ENCODE peak calls at places on chromosome 17, in four cellular contexts. S, A, W and U are unnamed samples. For H3K4me1, the result is how much of the 10 kb centered on the place peaks cover.

GRCh38 chr17:17150450-17150804 is 55.7 kb downstream of the PLD6 start:
- DNase-seq in S (no peak), A (no peak), W (no peak), U (no peak)

GRCh38 chr17:35010093-35010492 is 29.8 kb downstream of the LIG3 start:
- DNase-seq in S (no peak), A (no peak), W (no peak), U (no peak)

GRCh38 chr17:65588194-65588808 is 26.9 kb upstream of the AXIN2 start:
- DNase-seq in S (no peak), A (no peak), W (peak), U (peak)

GRCh38 chr17:74960739-74961342 is 11.7 kb downstream of the HID1 start:
- DNase-seq in S (no peak), A (no peak), W (no peak), U (peak)

GRCh38 chr17:26774291-26775218 is 519.4 kb upstream of the WSB1 start:
- DNase-seq in S (no peak), A (no peak), W (no peak), U (peak)

GRCh38 chr17:60534613-60535157 is 8.6 kb upstream of the APPBP2 start:
- DNase-seq in S (no peak), A (no peak), W (no peak), U (no peak)

GRCh38 chr17:16381496-16381820 is 567 bp downstream of the UBB start:
- DNase-seq in S (no peak), A (no peak), W (no peak), U (no peak)

GRCh38 chr17:62966426-62967110 is 533 bp downstream of the TANC2 start:
- DNase-seq in S (peak), A (no peak), W (peak), U (peak)

GRCh38 chr17:6555331-6556120 is 829 bp downstream of the PITPNM3 start:
- DNase-seq in S (no peak), A (no peak), W (peak), U (peak)

GRCh38 chr17:67218385-67218950 is 26.5 kb downstream of the HELZ start:
- DNase-seq in S (no peak), A (no peak), W (no peak), U (no peak)

GRCh38 chr17:33802349-33803272 is 452.5 kb upstream of the CCL2 start:
- DNase-seq in S (no peak), A (no peak), W (no peak), U (no peak)

GRCh38 chr17:13230908-13231307 is 213.1 kb upstream of the ELAC2 start:
- DNase-seq in S (no peak), A (no peak), W (no peak), U (no peak)

GRCh38 chr17:79046501-79047280 is 22.7 kb downstream of the C1QTNF1 start:
- DNase-seq in S (peak), A (peak), W (no peak), U (peak)

GRCh38 chr17:82388223-82388921 is 16.8 kb downstream of the UTS2R start:
- DNase-seq in S (no peak), A (no peak), W (peak), U (no peak)

GRCh38 chr17:62827722-62828498 is 19.8 kb upstream of the MARCHF10 start:
- DNase-seq in S (no peak), A (no peak), W (no peak), U (no peak)

GRCh38 chr17:79977711-79978544 is 57.7 kb downstream of the TBC1D16 start:
- DNase-seq in S (no peak), A (peak), W (no peak), U (peak)

GRCh38 chr17:42472709-42473521 is 14.2 kb downstream of the ATP6V0A1 start:
- DNase-seq in S (no peak), A (no peak), W (no peak), U (no peak)

GRCh38 chr17:37490022-37490587 is 414 bp downstream of the DUSP14 start:
- DNase-seq in S (peak), A (peak), W (peak), U (peak)

GRCh38 chr17:82060614-82061013 is 5.0 kb downstream of the DUS1L start:
- DNase-seq in S (no peak), A (no peak), W (no peak), U (no peak)

GRCh38 chr17:55742272-55743102 is 8.4 kb upstream of the PCTP start:
- DNase-seq in S (no peak), A (no peak), W (no peak), U (no peak)

GRCh38 chr17:14214271-14214670 is 22.4 kb downstream of the CDRT15 start:
- DNase-seq in S (no peak), A (no peak), W (no peak), U (no peak)

GRCh38 chr17:226108-226772 is 44.8 kb upstream of the DOC2B start:
- DNase-seq in S (peak), A (peak), W (no peak), U (peak)

GRCh38 chr17:82985973-82986372 is 93.4 kb upstream of the METRNL start:
- DNase-seq in S (no peak), A (no peak), W (peak), U (peak)

GRCh38 chr17:70110443-70110880 is 35.4 kb downstream of the KCNJ16 start:
- DNase-seq in S (no peak), A (no peak), W (no peak), U (no peak)

GRCh38 chr17:77526728-77527355 is 386.1 kb downstream of the SEC14L1 start:
- DNase-seq in S (no peak), A (no peak), W (no peak), U (peak)

GRCh38 chr17:2025220-2025621 is at the start of gene RTN4RL1:
- DNase-seq in S (peak), A (peak), W (peak), U (peak)

GRCh38 chr17:2337811-2338657 is 733 bp downstream of the SGSM2 start:
- DNase-seq in S (peak), A (peak), W (peak), U (peak)

GRCh38 chr17:75010683-75011406 is 1.6 kb upstream of the MRPL58 start:
- DNase-seq in S (peak), A (peak), W (peak), U (no peak)

GRCh38 chr17:42536048-42536371 is at the start of gene NAGLU:
- DNase-seq in S (peak), A (peak), W (peak), U (peak)

GRCh38 chr17:71850792-71851191 is 270.0 kb upstream of the SOX9 start:
- DNase-seq in S (no peak), A (no peak), W (no peak), U (no peak)

GRCh38 chr17:70905796-70906195 is 736.5 kb downstream of the KCNJ2 start:
- DNase-seq in S (peak), A (no peak), W (peak), U (no peak)

GRCh38 chr17:75689441-75689873 is 22.3 kb downstream of the SAP30BP start:
- DNase-seq in S (no peak), A (no peak), W (no peak), U (no peak)

GRCh38 chr17:18217412-18218015 is 7.9 kb upstream of the LLGL1 start:
- DNase-seq in S (peak), A (peak), W (peak), U (peak)

GRCh38 chr17:72470338-72471133 is 349.7 kb downstream of the SOX9 start:
- DNase-seq in S (no peak), A (no peak), W (no peak), U (no peak)

GRCh38 chr17:20189322-20189721 is 180.2 kb downstream of the SPECC1 start:
- DNase-seq in S (no peak), A (no peak), W (no peak), U (no peak)

GRCh38 chr17:20189979-20190378 is 180.8 kb downstream of the SPECC1 start:
- DNase-seq in S (no peak), A (no peak), W (no peak), U (no peak)

GRCh38 chr17:20184191-20184590 is 175.0 kb downstream of the SPECC1 start:
- DNase-seq in S (no peak), A (no peak), W (no peak), U (no peak)

GRCh38 chr17:20184977-20185619 is 175.9 kb downstream of the SPECC1 start:
- DNase-seq in S (no peak), A (no peak), W (no peak), U (no peak)

GRCh38 chr17:20187049-20187448 is 177.9 kb downstream of the SPECC1 start:
- DNase-seq in S (no peak), A (no peak), W (no peak), U (no peak)
- H3K4me1 ChIP-seq in S (under half), A (under half), W (under half), U (under half)

GRCh38 chr17:15236281-15237105 is 28.6 kb downstream of the PMP22 start:
- DNase-seq in S (no peak), A (no peak), W (no peak), U (no peak)

GRCh38 chr17:15233971-15234370 is 31.2 kb downstream of the PMP22 start:
- DNase-seq in S (no peak), A (no peak), W (no peak), U (no peak)

GRCh38 chr17:15238064-15238463 is 27.1 kb downstream of the PMP22 start:
- DNase-seq in S (no peak), A (no peak), W (no peak), U (no peak)

GRCh38 chr17:15239471-15239870 is 25.7 kb downstream of the PMP22 start:
- DNase-seq in S (no peak), A (no peak), W (no peak), U (no peak)

GRCh38 chr17:15237106-15237425 is 28.1 kb downstream of the PMP22 start:
- DNase-seq in S (no peak), A (no peak), W (no peak), U (no peak)
- H3K4me1 ChIP-seq in S (under half), A (half or more), W (under half), U (half or more)

GRCh38 chr17:50911450-50911849 is 45.3 kb upstream of the TOB1 start:
- DNase-seq in S (no peak), A (no peak), W (no peak), U (no peak)
- H3K4me1 ChIP-seq in S (under half), A (under half), W (half or more), U (under half)

GRCh38 chr17:48720263-48721008 is 1.9 kb downstream of the PRAC1 start:
- DNase-seq in S (no peak), A (peak), W (no peak), U (no peak)
- H3K4me1 ChIP-seq in S (under half), A (under half), W (under half), U (under half)

GRCh38 chr17:39534768-39535405 is 72.8 kb downstream of the NEUROD2 start:
- DNase-seq in S (no peak), A (no peak), W (no peak), U (no peak)
- H3K4me1 ChIP-seq in S (under half), A (under half), W (under half), U (half or more)

GRCh38 chr17:57421393-57421717 is 165.0 kb downstream of the MSI2 start:
- DNase-seq in S (no peak), A (no peak), W (no peak), U (no peak)

GRCh38 chr17:57423541-57423940 is 167.2 kb downstream of the MSI2 start:
- DNase-seq in S (no peak), A (no peak), W (no peak), U (no peak)

GRCh38 chr17:57424273-57424672 is 167.9 kb downstream of the MSI2 start:
- DNase-seq in S (no peak), A (no peak), W (no peak), U (no peak)

GRCh38 chr17:57420674-57421392 is 164.5 kb downstream of the MSI2 start:
- DNase-seq in S (no peak), A (no peak), W (no peak), U (no peak)

DNA sequence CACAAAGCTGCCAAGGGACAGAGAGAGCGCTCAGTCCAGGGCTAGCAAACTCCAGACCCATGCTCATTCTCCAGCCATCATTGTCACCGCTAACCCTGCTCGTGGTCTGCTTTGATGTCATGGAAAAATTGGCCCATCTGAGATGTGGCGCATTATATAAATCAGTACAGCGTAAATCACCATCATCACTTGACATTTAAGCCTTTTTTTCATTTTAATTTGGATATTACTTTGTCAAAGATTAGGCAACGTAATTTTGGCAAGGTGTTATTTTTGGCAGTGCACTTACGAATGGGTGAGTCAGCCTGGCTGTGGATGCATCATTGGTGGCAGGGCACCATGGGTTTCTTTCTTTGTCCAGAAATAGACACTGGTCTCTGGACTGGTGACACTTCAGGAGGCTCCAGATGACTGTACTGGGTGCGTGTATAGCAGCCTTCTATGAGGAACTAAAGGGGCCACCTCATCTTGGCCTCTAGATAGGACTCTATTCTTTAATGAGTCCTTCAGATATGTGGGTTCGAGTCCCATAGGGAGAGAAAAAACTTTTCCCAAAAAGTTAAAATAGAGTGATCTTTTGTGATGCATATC is 166.3 kb downstream of the MSI2 start:
- DNase-seq in S (no peak), A (no peak), W (no peak), U (no peak)
- H3K4me1 ChIP-seq in S (under half), A (under half), W (under half), U (under half)

GRCh38 chr17:29138991-29139682 is 41.1 kb downstream of the MYO18A start:
- DNase-seq in S (peak), A (no peak), W (no peak), U (no peak)

GRCh38 chr17:29140051-29140582 is 40.1 kb downstream of the MYO18A start:
- DNase-seq in S (peak), A (peak), W (peak), U (peak)

GRCh38 chr17:29141484-29141835 is 38.7 kb downstream of the MYO18A start:
- DNase-seq in S (no peak), A (no peak), W (no peak), U (no peak)

GRCh38 chr17:29138184-29138955 is 41.8 kb downstream of the MYO18A start:
- DNase-seq in S (no peak), A (no peak), W (no peak), U (no peak)

DNA sequence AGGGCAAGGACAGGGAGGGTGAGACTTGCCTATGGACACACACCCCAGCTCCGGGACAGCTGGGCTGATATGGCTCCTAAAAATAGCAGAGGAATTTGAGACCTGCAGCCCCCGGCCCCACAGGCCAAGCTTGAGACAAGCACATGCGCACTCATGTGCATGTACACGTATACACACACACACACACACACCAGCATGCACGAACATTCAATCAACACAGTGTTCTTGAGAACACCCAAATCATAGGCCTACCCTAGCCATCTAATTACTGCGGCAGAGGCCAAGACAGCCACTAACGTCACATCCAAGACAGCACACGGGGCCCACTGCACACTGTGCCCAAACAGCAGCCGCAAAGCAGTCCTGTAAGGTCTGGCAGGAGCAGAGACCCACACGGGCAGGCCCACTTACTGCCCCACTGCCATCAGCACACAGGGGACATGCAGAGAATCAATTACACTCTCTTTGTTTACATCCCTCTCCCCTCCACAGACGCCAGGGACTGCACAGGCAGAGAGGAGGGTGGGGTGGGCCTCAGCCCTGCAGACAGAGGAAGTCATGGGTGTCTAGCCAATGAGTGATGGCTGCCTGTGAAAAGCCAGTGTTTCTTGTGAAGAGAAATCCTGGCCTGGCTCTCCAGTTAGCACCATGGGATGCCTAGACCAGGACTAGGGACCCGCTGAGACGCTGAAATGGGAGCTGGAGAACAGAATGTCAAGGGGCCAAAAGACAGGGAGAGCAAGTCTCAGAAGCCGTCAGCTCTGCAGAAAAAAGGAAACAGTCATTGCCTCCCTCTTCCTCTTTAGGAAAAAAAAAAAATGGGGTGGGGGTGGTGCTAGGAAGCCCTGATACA is 39.3 kb downstream of the MYO18A start:
- DNase-seq in S (no peak), A (no peak), W (no peak), U (no peak)
- H3K4me1 ChIP-seq in S (under half), A (under half), W (under half), U (half or more)